ENCODE peak calls at places on chromosomes 16 and 17, in ten cellular contexts. C is H1; M is thoracic aorta; P is IMR-90; R is CD8-positive, alpha-beta memory T cell; J is SK-N-MC; H is ovary; D is heart left ventricle; F is psoas muscle; A is HCT116. O is an unnamed sample.

GRCh38 chr16:47262938-47263337 is 119.2 kb upstream of the NETO2 start:
- DNase-seq in C (no peak), M (no peak), P (peak; percentile 8), R (no peak), J (no peak), H (no peak), D (no peak), F (no peak), A (no peak), O (no peak)

GRCh38 chr17:41535764-41536481 is 7.8 kb upstream of the KRT19 start:
- DNase-seq in C (no peak), M (no peak), P (no peak), R (no peak), J (no peak), H (no peak), D (peak; percentile 55), F (no peak), A (no peak), O (no peak)

GRCh38 chr17:43552229-43552837 is 6.2 kb upstream of the ETV4 start:
- DNase-seq in C (no peak), M (no peak), P (no peak), R (no peak), J (no peak), H (no peak), D (no peak), F (no peak), A (no peak), O (no peak)

GRCh38 chr16:69741951-69742904 is 12.5 kb downstream of the NOB1 start:
- DNase-seq in C (no peak), M (no peak), P (peak; percentile 16), R (no peak), J (no peak), H (peak; percentile 81), D (peak; percentile 87), F (peak; percentile 78), A (no peak), O (no peak)

GRCh38 chr17:38584350-38584925 is 21.3 kb downstream of the SRCIN1 start:
- DNase-seq in C (peak; percentile 89), M (no peak), P (peak; percentile 33), R (peak; percentile 49), J (no peak), H (peak; percentile 52), D (peak; percentile 84), F (peak; percentile 75), A (no peak), O (peak; percentile 67)

GRCh38 chr17:5585814-5586558 is 1.7 kb upstream of the NLRP1 start:
- DNase-seq in C (no peak), M (no peak), P (peak; percentile 31), R (no peak), J (no peak), H (no peak), D (no peak), F (no peak), A (no peak), O (no peak)

GRCh38 chr17:50262001-50262794 is 12.1 kb upstream of the TMEM92 start:
- DNase-seq in C (no peak), M (no peak), P (no peak), R (no peak), J (no peak), H (no peak), D (no peak), F (no peak), A (no peak), O (no peak)

GRCh38 chr16:85673529-85674417 is 15.0 kb downstream of the GINS2 start:
- DNase-seq in C (no peak), M (no peak), P (peak; percentile 75), R (no peak), J (no peak), H (peak; percentile 61), D (no peak), F (no peak), A (no peak), O (no peak)

GRCh38 chr16:85104821-85105391 is 7.4 kb downstream of the CIBAR2 start:
- DNase-seq in C (no peak), M (no peak), P (no peak), R (peak; percentile 13), J (no peak), H (no peak), D (no peak), F (peak; percentile 38), A (no peak), O (peak; percentile 17)

GRCh38 chr17:28725660-28726395 is at the start of gene TLCD1:
- DNase-seq in C (peak; percentile 88), M (no peak), P (peak; percentile 74), R (peak; percentile 59), J (no peak), H (peak; percentile 54), D (peak; percentile 88), F (peak; percentile 69), A (no peak), O (peak; percentile 73)

GRCh38 chr16:13829712-13830304 is 90.1 kb upstream of the ERCC4 start:
- DNase-seq in C (no peak), M (no peak), P (no peak), R (no peak), J (no peak), H (no peak), D (no peak), F (no peak), A (no peak), O (no peak)

DNA sequence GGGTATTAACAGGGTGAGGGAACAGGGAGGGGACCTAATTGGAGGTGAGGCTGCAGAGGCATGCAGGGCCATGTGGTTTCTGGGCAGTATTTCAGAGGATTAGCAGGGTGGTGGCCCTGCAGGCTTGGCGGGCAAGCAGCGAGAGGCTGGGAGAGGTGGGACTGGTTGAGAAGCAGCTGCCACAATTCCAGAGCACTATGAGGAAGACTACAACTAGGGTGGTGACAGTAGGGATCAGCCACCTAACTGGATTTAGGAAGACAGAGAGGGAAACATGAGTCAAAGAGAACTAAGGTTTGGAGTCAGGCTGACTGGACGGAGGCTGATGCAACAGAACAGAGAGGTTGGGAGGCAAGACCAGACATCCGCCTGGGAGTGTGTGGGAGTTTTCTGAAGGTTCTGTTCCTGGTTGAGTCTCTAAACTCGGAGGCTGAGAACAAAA is 12.3 kb downstream of the ALOXE3 start:
- DNase-seq in C (no peak), M (no peak), P (no peak), R (no peak), J (no peak), H (no peak), D (no peak), F (no peak), A (no peak), O (no peak)
- H3K27ac ChIP-seq in C (no peak overlapping the region), M (no peak overlapping the region), P (no peak overlapping the region), R (no peak overlapping the region), J (no peak overlapping the region), H (no peak overlapping the region), D (no peak overlapping the region), F (no peak overlapping the region), A (no peak overlapping the region), O (no peak overlapping the region)

DNA sequence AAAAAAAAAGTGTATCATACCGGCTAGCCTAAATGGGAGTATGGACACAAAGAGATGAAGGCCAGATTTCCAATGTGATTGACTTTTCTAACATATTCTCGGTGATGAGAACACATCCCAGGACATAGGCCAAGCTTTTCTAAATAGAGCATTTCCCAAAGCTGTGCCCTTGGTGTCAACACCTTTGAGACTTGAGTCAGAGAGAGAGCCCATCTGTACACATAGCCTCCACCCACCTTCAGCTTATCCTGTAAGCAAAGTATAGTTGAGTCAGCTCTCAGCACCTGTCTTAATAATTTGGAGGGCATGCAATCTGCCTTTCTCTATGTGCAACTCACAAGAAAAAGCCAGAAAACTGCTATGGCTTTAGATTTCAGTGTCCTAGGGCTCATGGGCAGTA is 42.7 kb downstream of the SOX9 start:
- DNase-seq in C (no peak), M (no peak), P (no peak), R (no peak), J (no peak), H (no peak), D (no peak), F (no peak), A (no peak), O (no peak)
- H3K27ac ChIP-seq in C (no peak overlapping the region), M (no peak overlapping the region), P (no peak overlapping the region), R (no peak overlapping the region), J (no peak overlapping the region), H (no peak overlapping the region), D (no peak overlapping the region), F (no peak overlapping the region), A (no peak overlapping the region), O (no peak overlapping the region)

DNA sequence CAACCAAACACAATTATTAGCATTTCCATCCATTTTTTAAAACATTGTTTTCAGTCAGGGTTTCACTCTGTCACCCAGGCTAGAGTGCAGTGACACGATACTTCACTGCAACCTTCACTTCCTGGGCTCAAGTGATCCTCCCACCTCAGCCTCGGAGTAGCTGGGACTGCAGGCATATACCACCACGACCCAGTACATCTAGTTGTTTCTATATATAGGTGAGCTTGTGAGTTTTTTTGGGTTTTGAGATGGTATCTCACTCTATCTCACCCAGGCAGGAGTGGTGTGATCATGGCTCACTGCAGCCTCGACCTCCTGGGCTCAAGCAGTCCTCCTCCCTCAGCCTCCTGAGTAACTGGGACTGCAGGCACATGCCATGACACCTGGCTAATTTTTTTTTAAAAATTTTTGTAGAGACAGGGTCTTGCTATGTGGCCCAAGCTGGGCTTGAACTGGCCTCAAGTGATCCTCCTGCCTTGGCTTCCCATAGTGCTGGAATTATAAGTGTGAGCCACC is 21.5 kb upstream of the ATP5MC1 start:
- DNase-seq in C (no peak), M (no peak), P (no peak), R (no peak), J (no peak), H (no peak), D (no peak), F (no peak), A (no peak), O (no peak)
- H3K27ac ChIP-seq in C (no peak overlapping the region), M (no peak overlapping the region), P (no peak overlapping the region), R (no peak overlapping the region), J (no peak overlapping the region), H (no peak overlapping the region), D (peak overlapping the region; percentile 67), F (no peak overlapping the region), A (no peak overlapping the region), O (no peak overlapping the region)

GRCh38 chr16:59601452-59601851 is 867.3 kb upstream of the GOT2 start:
- DNase-seq in C (no peak), M (no peak), P (no peak), R (no peak), J (no peak), H (no peak), D (no peak), F (no peak), A (no peak), O (no peak)

GRCh38 chr16:59591480-59591879 is 857.4 kb upstream of the GOT2 start:
- DNase-seq in C (no peak), M (no peak), P (peak; percentile 19), R (no peak), J (no peak), H (no peak), D (no peak), F (no peak), A (no peak), O (no peak)

GRCh38 chr16:59593256-59593655 is 859.1 kb upstream of the GOT2 start:
- DNase-seq in C (no peak), M (no peak), P (peak; percentile 86), R (no peak), J (no peak), H (no peak), D (no peak), F (no peak), A (no peak), O (no peak)

DNA sequence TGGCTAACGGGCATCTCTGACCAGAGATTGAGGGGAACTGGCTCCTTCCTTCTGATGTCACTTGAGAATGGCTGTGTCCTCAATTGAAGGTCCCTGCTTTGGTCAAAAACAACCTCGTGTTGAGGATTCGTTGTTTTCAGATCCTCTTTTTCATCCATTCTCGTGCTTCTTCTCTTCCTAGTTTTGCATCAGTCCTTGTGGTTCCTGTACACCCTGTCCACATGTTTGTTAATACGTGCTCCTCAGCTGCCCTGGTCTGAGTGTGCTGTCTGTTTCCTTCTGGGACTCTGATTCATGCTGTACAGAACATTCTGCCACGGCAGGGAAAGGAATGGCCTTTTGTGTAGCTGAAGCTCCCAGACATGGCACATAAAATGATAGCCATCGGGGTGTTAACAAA is 863.2 kb upstream of the GOT2 start:
- DNase-seq in C (no peak), M (no peak), P (peak; percentile 2), R (no peak), J (no peak), H (no peak), D (no peak), F (no peak), A (no peak), O (no peak)
- H3K27ac ChIP-seq in C (no peak overlapping the region), M (no peak overlapping the region), P (no peak overlapping the region), R (no peak overlapping the region), J (no peak overlapping the region), H (no peak overlapping the region), D (no peak overlapping the region), F (no peak overlapping the region), A (no peak overlapping the region), O (no peak overlapping the region)